ENCODE peak calls at places on chromosome 13, in eight cellular contexts. R is hepatocyte; P is A549; I is CD4-positive, CD25-positive, alpha-beta regulatory T cell; J is uterus; M is stomach; B is psoas muscle; K is heart left ventricle. E is an unnamed sample. For H3K4me1, the result is how much of the 10 kb centered on the place peaks cover.

GRCh38 chr13:20525144-20525600 is 485 bp downstream of the CRYL1 start:
- DNase-seq in R (peak), P (no peak), I (peak), J (peak), M (peak), B (peak), K (peak), E (peak)

GRCh38 chr13:26222523-26223046 is 471 bp upstream of the RNF6 start:
- DNase-seq in R (no peak), P (no peak), I (no peak), J (no peak), M (no peak), B (no peak), K (no peak), E (no peak)

GRCh38 chr13:89925107-89925506 is 1422.4 kb upstream of the MIR17HG start:
- DNase-seq in R (peak), P (no peak), I (no peak), J (no peak), M (no peak), B (no peak), K (no peak), E (peak)

GRCh38 chr13:32535748-32536147 is 2.8 kb downstream of the N4BP2L2 start:
- DNase-seq in R (no peak), P (no peak), I (no peak), J (no peak), M (no peak), B (no peak), K (no peak), E (no peak)

GRCh38 chr13:109687559-109688448 is 98.6 kb downstream of the IRS2 start:
- DNase-seq in R (peak), P (no peak), I (no peak), J (no peak), M (no peak), B (no peak), K (no peak), E (no peak)

GRCh38 chr13:94716016-94716415 is 3.7 kb upstream of the SOX21 start:
- DNase-seq in R (no peak), P (no peak), I (no peak), J (no peak), M (no peak), B (no peak), K (no peak), E (no peak)

GRCh38 chr13:55554741-55555140 is 1586.0 kb upstream of the PRR20A start:
- DNase-seq in R (no peak), P (no peak), I (no peak), J (no peak), M (no peak), B (no peak), K (no peak), E (no peak)

GRCh38 chr13:54657588-54657987 is 1629.0 kb downstream of the OLFM4 start:
- DNase-seq in R (no peak), P (no peak), I (no peak), J (no peak), M (no peak), B (no peak), K (no peak), E (no peak)

GRCh38 chr13:80430561-80430960 is 89.6 kb upstream of the SPRY2 start:
- DNase-seq in R (no peak), P (no peak), I (no peak), J (no peak), M (no peak), B (no peak), K (no peak), E (no peak)

GRCh38 chr13:50893211-50893852 is 16.3 kb upstream of the RNASEH2B start:
- DNase-seq in R (no peak), P (no peak), I (peak), J (no peak), M (no peak), B (no peak), K (no peak), E (peak)

GRCh38 chr13:76828316-76828741 is 57.9 kb downstream of the KCTD12 start:
- DNase-seq in R (no peak), P (no peak), I (no peak), J (no peak), M (no peak), B (no peak), K (no peak), E (no peak)

GRCh38 chr13:20174656-20175405 is 14.0 kb upstream of the GJA3 start:
- DNase-seq in R (peak), P (peak), I (no peak), J (peak), M (peak), B (peak), K (no peak), E (peak)

GRCh38 chr13:19665427-19665859 is 32.0 kb downstream of the MPHOSPH8 start:
- DNase-seq in R (no peak), P (no peak), I (no peak), J (no peak), M (no peak), B (no peak), K (no peak), E (no peak)

GRCh38 chr13:28338742-28339141 is 156.2 kb downstream of the FLT1 start:
- DNase-seq in R (no peak), P (no peak), I (no peak), J (no peak), M (no peak), B (no peak), K (no peak), E (no peak)

GRCh38 chr13:104024416-104025170 is 958.4 kb upstream of the SLC10A2 start:
- DNase-seq in R (no peak), P (no peak), I (no peak), J (no peak), M (no peak), B (no peak), K (no peak), E (no peak)
- H3K27ac ChIP-seq in R (no peak), P (no peak), I (no peak), J (no peak), M (no peak), B (no peak), K (no peak), E (no peak)

GRCh38 chr13:46136688-46137087 is 31.9 kb upstream of the CPB2 start:
- DNase-seq in R (no peak), P (no peak), I (no peak), J (no peak), M (no peak), B (no peak), K (no peak), E (no peak)
- H3K4me1 ChIP-seq in R (under half), P (under half), I (under half), J (under half), M (under half), B (under half), K (under half), E (under half)

DNA sequence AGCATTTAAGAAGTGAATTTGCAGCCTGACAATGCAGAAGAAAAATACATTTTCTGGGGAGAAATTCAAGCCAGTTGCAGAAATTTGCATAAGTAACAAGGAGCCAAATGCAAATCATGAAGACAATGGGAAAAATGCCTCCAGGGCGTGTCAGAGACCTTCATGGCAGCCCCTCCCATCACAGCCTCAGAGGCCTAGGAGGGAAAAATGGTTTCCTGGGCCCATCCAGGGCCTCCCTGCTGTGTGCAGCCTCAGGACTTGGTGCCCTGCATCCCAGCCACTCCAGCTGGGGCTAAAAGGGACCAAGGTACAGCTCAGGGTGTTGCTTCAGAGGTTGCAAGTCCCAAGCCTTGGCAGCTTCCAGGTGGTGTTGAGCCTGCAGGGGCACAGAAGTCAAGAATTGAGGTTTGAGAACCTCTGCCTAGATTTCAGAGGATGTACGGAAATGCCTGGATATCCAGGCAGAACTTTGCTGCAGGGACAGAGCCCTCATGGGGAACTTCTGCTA is 16.7 kb upstream of the ITM2B start:
- DNase-seq in R (no peak), P (no peak), I (no peak), J (no peak), M (no peak), B (no peak), K (no peak), E (no peak)
- H3K27ac ChIP-seq in R (no peak), P (no peak), I (no peak), J (no peak), M (no peak), B (no peak), K (no peak), E (no peak)

GRCh38 chr13:113548778-113549621 is 35.6 kb upstream of the TFDP1 start:
- DNase-seq in R (no peak), P (no peak), I (no peak), J (peak), M (no peak), B (no peak), K (peak), E (no peak)
- H3K4me1 ChIP-seq in R (under half), P (under half), I (under half), J (under half), M (under half), B (under half), K (half or more), E (under half)

GRCh38 chr13:42893346-42893745 is 98.7 kb downstream of the EPSTI1 start:
- DNase-seq in R (no peak), P (no peak), I (no peak), J (peak), M (no peak), B (no peak), K (no peak), E (no peak)
- H3K27ac ChIP-seq in R (no peak), P (peak), I (no peak), J (no peak), M (no peak), B (peak), K (no peak), E (no peak)

GRCh38 chr13:24038846-24039330 is 121.6 kb upstream of the SPATA13 start:
- DNase-seq in R (no peak), P (no peak), I (no peak), J (no peak), M (no peak), B (no peak), K (no peak), E (no peak)
- H3K4me1 ChIP-seq in R (under half), P (under half), I (under half), J (under half), M (under half), B (under half), K (under half), E (under half)

DNA sequence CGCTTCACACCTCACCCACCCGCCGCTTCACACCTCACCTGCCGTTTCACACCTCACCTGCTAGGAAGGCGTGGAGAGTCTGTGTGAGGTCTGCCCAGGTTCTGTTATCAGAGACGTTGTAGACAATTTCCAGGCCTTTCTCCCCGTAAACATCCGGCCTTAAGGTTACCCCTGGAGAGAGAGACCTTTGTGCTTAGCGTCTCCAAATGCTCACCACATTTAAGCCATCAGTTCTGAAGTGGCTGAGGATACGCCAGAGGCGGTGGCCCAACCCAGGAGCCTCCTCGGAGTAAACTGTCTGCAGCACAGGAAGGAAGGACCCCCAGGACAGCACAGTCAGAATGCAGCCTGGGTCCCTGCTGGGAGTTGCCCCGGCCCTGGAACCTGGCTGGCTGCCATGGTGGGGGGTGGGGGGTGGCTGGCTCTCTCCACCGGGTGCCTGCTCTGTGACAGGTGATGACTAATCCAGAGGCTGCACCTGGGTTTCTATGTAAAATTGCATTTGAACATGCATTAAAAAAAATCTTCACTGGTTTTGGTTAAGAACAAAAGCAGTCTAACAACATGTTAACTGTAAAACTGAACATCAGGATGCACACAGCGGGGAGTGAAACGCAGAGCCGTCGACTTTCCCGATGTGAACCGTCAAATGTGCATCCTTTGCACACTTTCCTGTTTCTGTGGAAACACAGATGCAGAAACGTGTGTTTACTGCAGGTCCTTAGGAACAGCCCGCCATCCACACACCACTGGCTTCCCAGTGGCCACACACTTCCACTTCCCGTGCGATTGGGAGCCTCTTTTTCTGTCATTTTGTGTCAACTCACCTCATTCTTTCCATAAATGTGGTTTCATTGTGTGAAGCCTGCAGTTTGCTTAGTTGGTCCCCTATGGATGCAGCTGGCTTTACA is 4.5 kb downstream of the ATP4B start:
- DNase-seq in R (no peak), P (no peak), I (no peak), J (no peak), M (peak), B (no peak), K (peak), E (peak)
- H3K27ac ChIP-seq in R (no peak), P (no peak), I (no peak), J (no peak), M (peak), B (no peak), K (no peak), E (no peak)

GRCh38 chr13:36750461-36750860 is 68.6 kb upstream of the RFXAP start:
- DNase-seq in R (no peak), P (no peak), I (no peak), J (no peak), M (no peak), B (no peak), K (no peak), E (no peak)
- H3K4me1 ChIP-seq in R (under half), P (under half), I (under half), J (under half), M (under half), B (under half), K (under half), E (under half)

DNA sequence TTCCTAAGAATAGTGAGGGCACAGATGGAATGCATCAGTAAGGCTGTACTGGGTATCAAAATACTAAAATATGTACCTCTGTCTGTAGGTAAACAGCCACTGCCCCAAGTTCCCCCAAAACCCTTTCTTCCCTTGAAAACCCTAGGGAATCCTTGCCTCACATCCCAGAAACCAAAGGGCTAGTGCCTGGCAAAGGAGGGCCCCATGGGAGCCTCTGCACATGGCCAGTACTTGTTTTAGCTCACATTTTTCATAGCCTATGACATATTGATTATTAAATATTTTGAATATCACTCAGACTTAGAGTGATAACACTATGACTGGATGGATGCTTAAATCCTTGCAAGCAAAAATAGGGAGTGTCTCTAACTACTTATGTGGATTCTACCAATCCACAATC is 237.1 kb downstream of the LHFPL6 start:
- DNase-seq in R (no peak), P (no peak), I (no peak), J (no peak), M (no peak), B (no peak), K (no peak), E (no peak)
- H3K27ac ChIP-seq in R (no peak), P (no peak), I (no peak), J (peak), M (no peak), B (no peak), K (no peak), E (peak)

GRCh38 chr13:29448124-29448685 is 147.3 kb downstream of the SLC7A1 start:
- DNase-seq in R (no peak), P (no peak), I (no peak), J (no peak), M (no peak), B (no peak), K (no peak), E (no peak)

GRCh38 chr13:29441301-29441700 is 154.2 kb downstream of the SLC7A1 start:
- DNase-seq in R (no peak), P (no peak), I (no peak), J (no peak), M (no peak), B (no peak), K (no peak), E (no peak)

GRCh38 chr13:29449726-29450125 is 145.8 kb downstream of the SLC7A1 start:
- DNase-seq in R (no peak), P (no peak), I (no peak), J (no peak), M (no peak), B (no peak), K (no peak), E (no peak)

GRCh38 chr13:29446016-29446415 is 149.5 kb downstream of the SLC7A1 start:
- DNase-seq in R (no peak), P (no peak), I (no peak), J (no peak), M (no peak), B (no peak), K (no peak), E (no peak)
- H3K4me1 ChIP-seq in R (under half), P (under half), I (under half), J (under half), M (under half), B (under half), K (under half), E (under half)